ENCODE peak calls at places on chromosomes 13 and 19, in seven cellular contexts. M is ovary, P is ascending aorta, I is astrocyte of the spinal cord, B is lower lobe of right lung, E is A673, J is testis. Y is an unnamed sample.
A peak's percentile ranks its signal among the peaks of the same experiment; 100 is the strongest.

GRCh38 chr19:23401086-23401485 is 5.8 kb upstream of the ZNF91 start:
- DNase-seq in M (no peak), P (no peak), I (no peak), B (no peak), E (no peak), J (no peak), Y (no peak)

GRCh38 chr19:4403005-4403761 is 743 bp downstream of the CHAF1A start:
- DNase-seq in M (no peak), P (no peak), I (no peak), B (no peak), E (peak; percentile 37), J (no peak), Y (no peak)

GRCh38 chr13:76331948-76332712 is 554.1 kb downstream of the KCTD12 start:
- DNase-seq in M (no peak), P (no peak), I (peak; percentile 83), B (no peak), E (no peak), J (no peak), Y (no peak)

GRCh38 chr13:73059460-73060250 is 850 bp downstream of the KLF5 start:
- DNase-seq in M (peak; percentile 27), P (peak; percentile 66), I (peak; percentile 58), B (peak; percentile 86), E (peak; percentile 71), J (peak; percentile 54), Y (peak; percentile 24)

GRCh38 chr19:52734340-52734892 is 428 bp downstream of the ZNF611 start:
- DNase-seq in M (peak; percentile 20), P (no peak), I (peak; percentile 6), B (no peak), E (peak; percentile 25), J (peak; percentile 18), Y (no peak)

GRCh38 chr19:48122421-48122820 is 11.8 kb upstream of the PLA2G4C start:
- DNase-seq in M (no peak), P (no peak), I (no peak), B (no peak), E (no peak), J (no peak), Y (no peak)

GRCh38 chr13:49395416-49396277 is 48.2 kb downstream of the CAB39L start:
- DNase-seq in M (no peak), P (peak; percentile 79), I (no peak), B (no peak), E (no peak), J (no peak), Y (peak; percentile 69)

GRCh38 chr19:46471116-46471733 is at the start of gene PNMA8A:
- DNase-seq in M (peak; percentile 89), P (peak; percentile 93), I (peak; percentile 78), B (peak; percentile 62), E (peak; percentile 66), J (peak; percentile 87), Y (peak; percentile 92)

GRCh38 chr13:102758842-102759241 is 14.7 kb downstream of the TEX30 start:
- DNase-seq in M (no peak), P (no peak), I (no peak), B (no peak), E (no peak), J (no peak), Y (no peak)

GRCh38 chr19:821228-821975 is at the start of gene PLPPR3:
- DNase-seq in M (no peak), P (no peak), I (no peak), B (no peak), E (no peak), J (no peak), Y (no peak)

GRCh38 chr19:31351212-31352193 is 2.3 kb upstream of the TSHZ3 start:
- DNase-seq in M (peak; percentile 68), P (no peak), I (peak; percentile 82), B (no peak), E (peak; percentile 39), J (peak; percentile 47), Y (no peak)

GRCh38 chr13:107203146-107203847 is 635.4 kb upstream of the ARGLU1 start:
- DNase-seq in M (no peak), P (no peak), I (no peak), B (no peak), E (peak; percentile 68), J (peak; percentile 27), Y (no peak)

GRCh38 chr19:13463296-13463695 is 43.0 kb downstream of the CACNA1A start:
- DNase-seq in M (no peak), P (no peak), I (peak; percentile 3), B (no peak), E (peak; percentile 64), J (peak; percentile 16), Y (no peak)

GRCh38 chr13:20197361-20197834 is 4.7 kb upstream of the GJB2 start:
- DNase-seq in M (no peak), P (no peak), I (peak; percentile 79), B (no peak), E (peak; percentile 63), J (peak; percentile 39), Y (no peak)

GRCh38 chr19:43763473-43763939 is 8.7 kb upstream of the SMG9 start:
- DNase-seq in M (no peak), P (peak; percentile 72), I (no peak), B (no peak), E (no peak), J (no peak), Y (no peak)

GRCh38 chr13:34145061-34145460 is 327.1 kb downstream of the RFC3 start:
- DNase-seq in M (no peak), P (no peak), I (no peak), B (no peak), E (no peak), J (no peak), Y (no peak)

GRCh38 chr19:47093841-47094240 is 19.7 kb downstream of the ZC3H4 start:
- DNase-seq in M (no peak), P (no peak), I (no peak), B (no peak), E (no peak), J (no peak), Y (no peak)

GRCh38 chr13:51584731-51585191 is 499 bp downstream of the WDFY2 start:
- DNase-seq in M (no peak), P (peak; percentile 81), I (peak; percentile 65), B (peak; percentile 75), E (peak; percentile 73), J (peak; percentile 39), Y (peak; percentile 54)

GRCh38 chr19:17358395-17358794 is 18.7 kb downstream of the PLVAP start:
- DNase-seq in M (no peak), P (peak; percentile 82), I (peak; percentile 69), B (no peak), E (no peak), J (no peak), Y (peak; percentile 84)

GRCh38 chr13:100280681-100281080 is 191.8 kb downstream of the PCCA start:
- DNase-seq in M (no peak), P (no peak), I (no peak), B (no peak), E (no peak), J (no peak), Y (no peak)

GRCh38 chr19:45391346-45391745 is 13.5 kb downstream of the PPP1R13L start:
- DNase-seq in M (no peak), P (no peak), I (no peak), B (no peak), E (peak; percentile 49), J (no peak), Y (no peak)

GRCh38 chr19:2282062-2282861 is at the start of gene PEAK3:
- DNase-seq in M (no peak), P (peak; percentile 80), I (peak; percentile 50), B (peak; percentile 91), E (no peak), J (peak; percentile 78), Y (peak; percentile 84)

GRCh38 chr19:49767380-49767779 is 579 bp downstream of the AP2A1 start:
- DNase-seq in M (no peak), P (no peak), I (peak; percentile 5), B (no peak), E (no peak), J (no peak), Y (no peak)

GRCh38 chr19:10517361-10517759 is at the start of gene S1PR5:
- DNase-seq in M (no peak), P (no peak), I (no peak), B (no peak), E (peak; percentile 24), J (no peak), Y (no peak)

GRCh38 chr13:33918199-33918932 is 100.4 kb downstream of the RFC3 start:
- DNase-seq in M (no peak), P (no peak), I (peak; percentile 69), B (no peak), E (peak; percentile 45), J (no peak), Y (no peak)

GRCh38 chr13:49366841-49367240 is 77.0 kb downstream of the CAB39L start:
- DNase-seq in M (no peak), P (no peak), I (no peak), B (no peak), E (no peak), J (no peak), Y (peak; percentile 79)

GRCh38 chr13:67267136-67267535 is 37.0 kb upstream of the PCDH9 start:
- DNase-seq in M (no peak), P (no peak), I (peak; percentile 68), B (no peak), E (no peak), J (no peak), Y (no peak)

DNA sequence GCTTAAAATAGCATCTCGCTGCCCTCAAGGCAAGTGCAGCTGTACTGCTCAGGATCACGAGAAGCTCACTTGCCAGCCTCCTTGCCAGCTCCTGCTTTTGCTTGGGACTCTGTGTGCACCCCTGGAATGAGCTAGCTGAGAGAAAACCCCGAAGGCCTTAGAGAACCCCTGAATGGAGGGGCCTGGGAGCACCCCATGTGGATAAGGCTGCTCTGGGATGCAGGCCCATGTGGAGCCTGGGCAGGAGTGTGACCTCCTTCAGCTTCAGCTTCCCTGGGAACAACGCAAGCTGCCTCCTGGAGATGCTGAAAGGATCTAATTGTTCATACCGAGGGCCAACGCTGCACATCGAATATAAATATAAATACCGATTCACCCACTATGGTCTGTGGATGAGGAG is 109.2 kb downstream of the HSPH1 start:
- DNase-seq in M (no peak), P (peak; percentile 31), I (no peak), B (no peak), E (no peak), J (no peak), Y (peak; percentile 44)
- TF ChIP-seq CTCF in M (no peak), P (no peak), I (no peak), B (no peak), E (no peak), J (no peak), Y (no peak)

DNA sequence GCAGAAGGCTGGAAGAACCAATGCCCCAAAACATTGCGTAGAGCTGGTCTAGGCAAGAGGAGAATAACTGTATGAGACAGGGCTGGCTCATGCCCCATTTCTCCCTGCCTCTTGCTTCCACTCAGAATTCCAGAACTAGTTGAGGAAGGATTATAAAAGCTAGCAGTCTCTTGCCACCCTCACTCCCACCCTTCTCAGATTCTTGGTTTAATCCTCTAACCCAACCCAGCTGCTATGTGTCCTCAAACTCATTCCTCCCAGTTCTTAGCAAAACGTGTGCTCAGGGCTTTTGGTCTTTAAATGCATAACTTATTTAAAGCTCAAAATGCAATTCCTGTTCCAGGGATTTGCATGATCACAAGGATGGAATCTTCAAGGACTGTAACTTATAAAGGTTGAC is 466.2 kb downstream of the COG6 start:
- DNase-seq in M (no peak), P (no peak), I (no peak), B (no peak), E (no peak), J (no peak), Y (no peak)
- TF ChIP-seq CTCF in M (no peak), P (no peak), I (no peak), B (no peak), E (no peak), J (no peak), Y (no peak)

GRCh38 chr13:112158961-112159360 is 92.0 kb downstream of the SOX1 start:
- DNase-seq in M (no peak), P (no peak), I (no peak), B (no peak), E (no peak), J (no peak), Y (no peak)
- TF ChIP-seq CTCF in M (no peak), P (no peak), I (no peak), B (no peak), E (no peak), J (no peak), Y (no peak)

GRCh38 chr19:35714601-35715354 is 3.0 kb upstream of the KMT2B start:
- DNase-seq in M (no peak), P (no peak), I (no peak), B (no peak), E (no peak), J (no peak), Y (no peak)
- TF ChIP-seq CTCF in M (no peak), P (no peak), I (no peak), B (no peak), E (no peak), J (no peak), Y (no peak)